ENCODE peak calls at places on chromosomes 6 and 20, in seven cellular contexts. Z, K, F, V, C, R and X are unnamed samples.

GRCh38 chr6:129340983-129341382 is 369.0 kb downstream of the ARHGAP18 start:
- DNase-seq in Z (no peak), K (no peak), F (peak; percentile 58), V (peak; percentile 66), C (peak; percentile 96), R (no peak), X (no peak)

GRCh38 chr6:169669889-169670288 is 31.9 kb downstream of the WDR27 start:
- DNase-seq in Z (no peak), K (no peak), F (no peak), V (no peak), C (peak; percentile 32), R (no peak), X (no peak)

GRCh38 chr20:10536531-10536930 is 101.4 kb downstream of the SLX4IP start:
- DNase-seq in Z (no peak), K (no peak), F (no peak), V (no peak), C (peak; percentile 68), R (no peak), X (no peak)

GRCh38 chr6:436308-437041 is 44.9 kb downstream of the IRF4 start:
- DNase-seq in Z (no peak), K (no peak), F (no peak), V (no peak), C (peak; percentile 60), R (peak; percentile 40), X (no peak)

GRCh38 chr20:63943007-63943807 is 13.0 kb downstream of the UCKL1 start:
- DNase-seq in Z (no peak), K (no peak), F (no peak), V (peak; percentile 30), C (no peak), R (no peak), X (peak; percentile 47)

GRCh38 chr6:126716012-126716411 is 376.1 kb downstream of the CENPW start:
- DNase-seq in Z (no peak), K (no peak), F (no peak), V (no peak), C (peak; percentile 26), R (no peak), X (no peak)

GRCh38 chr20:58817748-58818147 is 33.0 kb downstream of the GNAS-AS1 start:
- DNase-seq in Z (no peak), K (no peak), F (no peak), V (no peak), C (no peak), R (no peak), X (no peak)

GRCh38 chr20:15012551-15012950 is 675.1 kb upstream of the FLRT3 start:
- DNase-seq in Z (no peak), K (no peak), F (no peak), V (no peak), C (no peak), R (no peak), X (no peak)

GRCh38 chr20:33009214-33010132 is 2.0 kb downstream of the BPIFB2 start:
- DNase-seq in Z (no peak), K (no peak), F (no peak), V (no peak), C (no peak), R (no peak), X (no peak)

GRCh38 chr20:53654932-53655674 is 61.5 kb upstream of the ZNF217 start:
- DNase-seq in Z (no peak), K (no peak), F (no peak), V (no peak), C (no peak), R (no peak), X (no peak)

GRCh38 chr20:18019068-18019467 is 38.6 kb downstream of the OVOL2 start:
- DNase-seq in Z (no peak), K (peak; percentile 28), F (no peak), V (no peak), C (peak; percentile 4), R (no peak), X (no peak)

GRCh38 chr6:29426654-29427053 is 11.9 kb downstream of the OR12D1 start:
- DNase-seq in Z (no peak), K (no peak), F (no peak), V (no peak), C (no peak), R (no peak), X (no peak)

GRCh38 chr20:63774348-63774735 is 34.8 kb downstream of the SLC2A4RG start:
- DNase-seq in Z (no peak), K (no peak), F (no peak), V (no peak), C (no peak), R (no peak), X (no peak)

GRCh38 chr6:119240257-119241123 is 109.1 kb downstream of the MAN1A1 start:
- DNase-seq in Z (no peak), K (no peak), F (no peak), V (no peak), C (no peak), R (no peak), X (no peak)

DNA sequence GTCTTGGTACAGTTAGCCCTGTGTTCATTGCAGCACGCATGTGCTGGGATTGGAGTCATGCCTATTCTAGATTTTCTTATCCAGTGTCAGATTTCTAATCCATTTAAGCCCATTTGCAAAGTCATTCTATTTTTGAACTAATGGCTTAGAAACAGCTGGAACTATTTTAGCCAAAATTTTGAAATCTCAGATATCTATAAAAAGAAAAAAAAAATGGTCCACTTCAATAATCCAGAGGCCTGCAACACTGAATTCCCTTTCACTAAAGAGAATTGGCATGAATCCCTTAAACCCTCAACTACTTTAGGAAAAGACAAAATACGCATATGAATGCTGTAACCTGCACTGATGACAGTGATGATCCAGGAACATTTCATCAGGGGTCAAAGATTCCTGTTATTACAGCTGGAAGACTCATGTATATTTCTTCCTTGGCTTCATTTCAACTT is 1.5 kb downstream of the COL21A1 start:
- DNase-seq in Z (no peak), K (no peak), F (no peak), V (no peak), C (peak; percentile 16), R (no peak), X (no peak)
- H3K27ac ChIP-seq in Z (peak overlapping the region; percentile 76), K (no peak overlapping the region), F (no peak overlapping the region), V (no peak overlapping the region), C (no peak overlapping the region), R (no peak overlapping the region), X (peak overlapping the region; percentile 86)

GRCh38 chr20:28562510-28562898 is 2695.0 kb upstream of the DEFB115 start:
- DNase-seq in Z (no peak), K (peak; percentile 81), F (no peak), V (no peak), C (peak; percentile 89), R (no peak), X (no peak)
- H3K27ac ChIP-seq in Z (no peak overlapping the region), K (no peak overlapping the region), F (no peak overlapping the region), V (no peak overlapping the region), C (peak overlapping the region; percentile 63), R (no peak overlapping the region), X (no peak overlapping the region)

DNA sequence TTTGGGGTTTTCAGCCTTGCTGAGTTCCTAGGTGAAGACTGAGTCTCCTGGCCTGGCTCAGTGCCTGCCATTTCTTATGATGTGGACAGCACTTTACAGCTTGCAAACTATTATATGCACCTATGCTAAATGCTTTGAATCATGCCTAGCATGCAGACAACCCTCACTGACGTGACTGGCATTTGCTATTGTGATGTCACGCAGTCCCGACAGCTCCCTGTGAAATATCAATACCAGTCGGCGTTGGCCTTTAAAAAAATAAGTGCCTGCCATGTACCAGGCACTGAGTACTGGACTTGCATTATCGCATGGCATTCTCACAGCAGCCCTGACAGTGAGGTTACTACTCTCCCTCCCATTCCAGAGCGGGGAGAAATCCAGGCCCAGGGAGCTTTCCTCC is 35.5 kb downstream of the UQCC2 start:
- DNase-seq in Z (no peak), K (no peak), F (no peak), V (no peak), C (no peak), R (no peak), X (no peak)
- H3K27ac ChIP-seq in Z (no peak overlapping the region), K (no peak overlapping the region), F (no peak overlapping the region), V (no peak overlapping the region), C (no peak overlapping the region), R (no peak overlapping the region), X (no peak overlapping the region)

DNA sequence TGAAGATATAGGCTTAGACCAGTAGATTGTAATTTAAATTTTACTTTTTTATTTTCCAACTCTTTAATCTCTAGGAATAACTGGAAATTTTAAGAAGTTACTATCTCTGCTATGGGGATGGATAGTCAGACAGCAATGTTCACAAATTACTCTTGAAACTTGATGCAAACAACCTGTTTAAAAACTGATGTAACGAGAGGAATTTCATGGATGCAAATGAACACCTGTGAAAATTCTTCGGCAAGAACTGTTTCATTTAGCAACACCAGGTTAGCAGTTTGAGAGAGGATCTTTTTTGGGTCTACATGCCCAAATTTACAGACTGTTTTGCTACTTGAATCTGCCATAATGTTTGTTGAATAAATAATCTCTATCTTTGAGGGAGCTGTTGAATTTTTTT is 20.0 kb upstream of the RSPH3 start:
- DNase-seq in Z (no peak), K (no peak), F (no peak), V (no peak), C (no peak), R (no peak), X (no peak)
- H3K27ac ChIP-seq in Z (no peak overlapping the region), K (no peak overlapping the region), F (no peak overlapping the region), V (no peak overlapping the region), C (no peak overlapping the region), R (no peak overlapping the region), X (no peak overlapping the region)

GRCh38 chr6:114419175-114419574 is 76.4 kb upstream of the HS3ST5 start:
- DNase-seq in Z (no peak), K (no peak), F (no peak), V (no peak), C (no peak), R (no peak), X (no peak)
- H3K27ac ChIP-seq in Z (no peak overlapping the region), K (no peak overlapping the region), F (no peak overlapping the region), V (no peak overlapping the region), C (no peak overlapping the region), R (no peak overlapping the region), X (no peak overlapping the region)

GRCh38 chr6:151005126-151005525 is 139.6 kb downstream of the MTHFD1L start:
- DNase-seq in Z (no peak), K (no peak), F (no peak), V (no peak), C (no peak), R (no peak), X (no peak)

GRCh38 chr6:151007069-151007468 is 141.6 kb downstream of the MTHFD1L start:
- DNase-seq in Z (no peak), K (no peak), F (no peak), V (no peak), C (no peak), R (no peak), X (no peak)

GRCh38 chr6:151002562-151002961 is 137.1 kb downstream of the MTHFD1L start:
- DNase-seq in Z (no peak), K (no peak), F (no peak), V (no peak), C (peak; percentile 78), R (no peak), X (no peak)

GRCh38 chr6:151005896-151006632 is 140.6 kb downstream of the MTHFD1L start:
- DNase-seq in Z (no peak), K (no peak), F (no peak), V (no peak), C (no peak), R (no peak), X (no peak)

GRCh38 chr6:151004415-151005024 is 139.0 kb downstream of the MTHFD1L start:
- DNase-seq in Z (peak; percentile 51), K (peak; percentile 87), F (peak; percentile 83), V (no peak), C (peak; percentile 95), R (no peak), X (no peak)
- H3K27ac ChIP-seq in Z (peak overlapping the region; percentile 77), K (peak overlapping the region; percentile 77), F (peak overlapping the region; percentile 12), V (peak overlapping the region; percentile 70), C (peak overlapping the region; percentile 55), R (peak overlapping the region; percentile 47), X (no peak overlapping the region)